ENCODE peak calls at places on chromosomes 11 and 22, in nine cellular contexts. W, S, Z, E, X, M, U, F and N are unnamed samples.

GRCh38 chr11:66011785-66012303 is at the start of gene CST6:
- DNase-seq in E (no peak), W (no peak), X (no peak), S (no peak), M (no peak), Z (no peak), F (peak), U (no peak), N (no peak)

GRCh38 chr11:19935507-19935906 is 222.9 kb downstream of the NAV2 start:
- DNase-seq in W (no peak), M (peak), F (no peak), U (no peak), Z (no peak), E (no peak), S (no peak), X (no peak), N (no peak)

GRCh38 chr11:68524681-68525080 is 64.1 kb downstream of the PPP6R3 start:
- DNase-seq in M (no peak), Z (no peak), U (no peak), X (no peak), F (no peak), E (no peak), S (no peak), W (no peak), N (no peak)

GRCh38 chr22:28594784-28595324 is 84.8 kb downstream of the TTC28 start:
- DNase-seq in Z (peak), F (peak), E (no peak), W (no peak), M (no peak), S (no peak), X (no peak), U (peak), N (no peak)

GRCh38 chr22:46654426-46654825 is 34.2 kb downstream of the GRAMD4 start:
- DNase-seq in X (no peak), F (no peak), U (no peak), E (no peak), S (no peak), W (no peak), M (no peak), Z (no peak), N (no peak)

GRCh38 chr11:9936754-9937153 is 272.9 kb downstream of the SWAP70 start:
- DNase-seq in S (no peak), U (no peak), W (no peak), M (no peak), E (no peak), Z (no peak), F (no peak), X (no peak), N (no peak)

GRCh38 chr22:30902496-30903357 is 65.8 kb downstream of the MORC2 start:
- DNase-seq in Z (no peak), S (no peak), U (no peak), M (no peak), E (no peak), F (no peak), W (no peak), X (no peak), N (no peak)

GRCh38 chr11:126084608-126084912 is 21.9 kb upstream of the CDON start:
- DNase-seq in U (no peak), F (no peak), S (no peak), M (no peak), X (no peak), Z (no peak), W (no peak), E (no peak), N (no peak)

GRCh38 chr11:102244681-102245409 is 72.4 kb upstream of the BIRC3 start:
- DNase-seq in X (no peak), F (no peak), Z (no peak), S (no peak), W (no peak), M (peak), U (no peak), E (no peak), N (no peak)

GRCh38 chr22:32132126-32132525 is 27.0 kb downstream of the C22orf42 start:
- DNase-seq in M (no peak), S (no peak), F (no peak), U (no peak), E (no peak), W (no peak), X (no peak), Z (no peak), N (no peak)

GRCh38 chr11:65646921-65647701 is 9.2 kb downstream of the SIPA1 start:
- DNase-seq in S (no peak), X (peak), M (no peak), F (no peak), Z (no peak), W (no peak), U (no peak), E (no peak), N (no peak)